ENCODE peak calls at places on chromosomes 5 and 9, in eight cellular contexts. O is LoVo; Y is AG04450; A is H54; N is dermis blood vessel endothelial cell; C is M059J; Q is heart right ventricle; S is stimulated activated CD4-positive, alpha-beta T cell treated with anti-CD3 and anti-CD28 coated beads, Interleukin-2, amount 100 ng/mL, for 4 hours. H is an unnamed sample.

GRCh38 chr5:1106385-1107166 is 5.3 kb downstream of the SLC12A7 start:
- DNase-seq in O (no peak), Y (no peak), A (no peak), N (no peak), C (no peak), Q (no peak), S (peak), H (no peak)

GRCh38 chr9:109335929-109336328 is 15.1 kb upstream of the EPB41L4B start:
- DNase-seq in O (no peak), Y (no peak), A (no peak), N (no peak), C (no peak), Q (no peak), S (no peak), H (peak)

GRCh38 chr5:6597557-6597956 is 35.3 kb downstream of the NSUN2 start:
- DNase-seq in O (no peak), Y (no peak), A (no peak), N (no peak), C (no peak), Q (no peak), S (no peak), H (no peak)

GRCh38 chr9:4742246-4742645 is 1.2 kb upstream of the AK3 start:
- DNase-seq in O (no peak), Y (no peak), A (no peak), N (no peak), C (peak), Q (no peak), S (no peak), H (peak)

GRCh38 chr9:104009853-104010252 is 84.3 kb upstream of the SMC2 start:
- DNase-seq in O (no peak), Y (no peak), A (no peak), N (no peak), C (peak), Q (no peak), S (no peak), H (peak)

GRCh38 chr5:135600971-135601381 is 22.2 kb upstream of the CXCL14 start:
- DNase-seq in O (no peak), Y (no peak), A (no peak), N (no peak), C (no peak), Q (no peak), S (no peak), H (no peak)

GRCh38 chr9:135290566-135290965 is 189.0 kb upstream of the PPP1R26 start:
- DNase-seq in O (no peak), Y (no peak), A (no peak), N (no peak), C (no peak), Q (no peak), S (no peak), H (no peak)

GRCh38 chr5:123718238-123718637 is 206.3 kb downstream of the CSNK1G3 start:
- DNase-seq in O (no peak), Y (no peak), A (no peak), N (peak), C (peak), Q (no peak), S (no peak), H (no peak)

GRCh38 chr5:151408633-151409243 is 38.7 kb upstream of the SLC36A1 start:
- DNase-seq in O (peak), Y (no peak), A (no peak), N (no peak), C (no peak), Q (no peak), S (no peak), H (no peak)

GRCh38 chr5:171586436-171586835 is 167.0 kb downstream of the FGF18 start:
- DNase-seq in O (peak), Y (no peak), A (no peak), N (no peak), C (no peak), Q (no peak), S (no peak), H (no peak)

GRCh38 chr9:20606637-20607036 is 15.7 kb downstream of the MLLT3 start:
- DNase-seq in O (no peak), Y (no peak), A (no peak), N (no peak), C (no peak), Q (peak), S (no peak), H (no peak)

GRCh38 chr5:16265141-16265540 is 85.5 kb upstream of the MARCHF11 start:
- DNase-seq in O (no peak), Y (no peak), A (no peak), N (no peak), C (peak), Q (no peak), S (no peak), H (no peak)

GRCh38 chr9:29214162-29214520 is 1640.9 kb upstream of the C9orf72 start:
- DNase-seq in O (no peak), Y (no peak), A (no peak), N (no peak), C (peak), Q (no peak), S (no peak), H (peak)

GRCh38 chr9:27423919-27424710 is 100.0 kb upstream of the IFNK start:
- DNase-seq in O (no peak), Y (no peak), A (no peak), N (no peak), C (no peak), Q (no peak), S (no peak), H (peak)

GRCh38 chr9:133636902-133637301 is 739 bp downstream of the DBH start:
- DNase-seq in O (no peak), Y (no peak), A (no peak), N (no peak), C (no peak), Q (no peak), S (no peak), H (no peak)

GRCh38 chr5:61811052-61811451 is 479.0 kb downstream of the ZSWIM6 start:
- DNase-seq in O (no peak), Y (no peak), A (no peak), N (no peak), C (peak), Q (no peak), S (no peak), H (no peak)

GRCh38 chr9:116073826-116074225 is 79.8 kb upstream of the PAPPA start:
- DNase-seq in O (no peak), Y (no peak), A (no peak), N (no peak), C (peak), Q (no peak), S (no peak), H (peak)

GRCh38 chr9:71681104-71681707 is 87.1 kb downstream of the CEMIP2 start:
- DNase-seq in O (no peak), Y (no peak), A (no peak), N (no peak), C (peak), Q (no peak), S (no peak), H (no peak)

GRCh38 chr5:29005386-29005785 is 1967.0 kb upstream of the CDH9 start:
- DNase-seq in O (no peak), Y (no peak), A (no peak), N (peak), C (peak), Q (no peak), S (no peak), H (no peak)

GRCh38 chr9:136504512-136505348 is 21.9 kb upstream of the SEC16A start:
- DNase-seq in O (no peak), Y (no peak), A (no peak), N (no peak), C (no peak), Q (no peak), S (no peak), H (no peak)

GRCh38 chr9:115306860-115307259 is 188.9 kb upstream of the TNC start:
- DNase-seq in O (no peak), Y (no peak), A (no peak), N (no peak), C (peak), Q (no peak), S (no peak), H (peak)

GRCh38 chr9:124274738-124275137 is 17.0 kb downstream of the NEK6 start:
- DNase-seq in O (no peak), Y (no peak), A (no peak), N (no peak), C (no peak), Q (no peak), S (no peak), H (no peak)

GRCh38 chr5:118919016-118919415 is 69.3 kb downstream of the DTWD2 start:
- DNase-seq in O (no peak), Y (peak), A (no peak), N (no peak), C (peak), Q (no peak), S (no peak), H (no peak)

GRCh38 chr5:79962580-79963222 is 28.4 kb downstream of the MTX3 start:
- DNase-seq in O (no peak), Y (no peak), A (peak), N (no peak), C (peak), Q (no peak), S (no peak), H (no peak)

GRCh38 chr9:69798737-69799136 is 21.9 kb upstream of the CFAP95 start:
- DNase-seq in O (no peak), Y (no peak), A (no peak), N (no peak), C (peak), Q (no peak), S (no peak), H (peak)

GRCh38 chr5:159667286-159667685 is 249.0 kb upstream of the ADRA1B start:
- DNase-seq in O (no peak), Y (no peak), A (no peak), N (no peak), C (no peak), Q (no peak), S (no peak), H (no peak)

GRCh38 chr9:36939655-36940578 is 94.2 kb downstream of the PAX5 start:
- DNase-seq in O (no peak), Y (no peak), A (no peak), N (no peak), C (no peak), Q (no peak), S (no peak), H (no peak)

H was measured in mammary epithelial cell.